ENCODE peak calls at places on chromosomes 3 and 15, in seven cellular contexts. One of them, this sample, is unnamed.
A peak's percentile ranks its signal among the peaks of the same experiment; 100 is the strongest.

GRCh38 chr3:71537211-71537611 is 46.3 kb downstream of the FOXP1 start:
- DNase-seq in ovary: peak; percentile 73
- DNase-seq in upper lobe of left lung: no peak
- DNase-seq in K562: no peak
- DNase-seq in tibial nerve: peak; percentile 50
- DNase-seq in stomach: no peak
- DNase-seq in sigmoid colon: no peak
- DNase-seq in this sample: no peak

GRCh38 chr15:25850154-25851111 is 12.7 kb downstream of the ATP10A start:
- DNase-seq in stomach: peak; percentile 52
- DNase-seq in K562: peak; percentile 56
- DNase-seq in tibial nerve: peak; percentile 49
- DNase-seq in ovary: peak; percentile 64
- DNase-seq in sigmoid colon: peak; percentile 91
- DNase-seq in upper lobe of left lung: peak; percentile 92
- DNase-seq in this sample: peak; percentile 96

GRCh38 chr3:79361748-79362378 is 405.9 kb downstream of the ROBO1 start:
- DNase-seq in tibial nerve: no peak
- DNase-seq in ovary: no peak
- DNase-seq in stomach: no peak
- DNase-seq in K562: peak; percentile 14
- DNase-seq in sigmoid colon: no peak
- DNase-seq in upper lobe of left lung: no peak
- DNase-seq in this sample: no peak

GRCh38 chr3:50430950-50431435 is 71.7 kb upstream of the TMEM115 start:
- DNase-seq in sigmoid colon: no peak
- DNase-seq in K562: no peak
- DNase-seq in tibial nerve: no peak
- DNase-seq in ovary: no peak
- DNase-seq in upper lobe of left lung: no peak
- DNase-seq in stomach: no peak
- DNase-seq in this sample: no peak

GRCh38 chr3:70277304-70277703 is 35.1 kb downstream of the MDFIC2 start:
- DNase-seq in ovary: no peak
- DNase-seq in stomach: no peak
- DNase-seq in K562: no peak
- DNase-seq in sigmoid colon: no peak
- DNase-seq in upper lobe of left lung: no peak
- DNase-seq in tibial nerve: no peak
- DNase-seq in this sample: no peak

GRCh38 chr3:55899887-55900286 is 412.8 kb upstream of the WNT5A start:
- DNase-seq in stomach: no peak
- DNase-seq in ovary: no peak
- DNase-seq in sigmoid colon: no peak
- DNase-seq in upper lobe of left lung: no peak
- DNase-seq in K562: peak; percentile 4
- DNase-seq in tibial nerve: no peak
- DNase-seq in this sample: peak; percentile 57

GRCh38 chr15:99441871-99442267 is 123.9 kb upstream of the MEF2A start:
- DNase-seq in stomach: peak; percentile 20
- DNase-seq in K562: no peak
- DNase-seq in upper lobe of left lung: no peak
- DNase-seq in sigmoid colon: peak; percentile 43
- DNase-seq in tibial nerve: peak; percentile 1
- DNase-seq in ovary: no peak
- DNase-seq in this sample: peak; percentile 90

GRCh38 chr15:79629687-79630086 is 197.6 kb downstream of the MINAR1 start:
- DNase-seq in upper lobe of left lung: no peak
- DNase-seq in K562: no peak
- DNase-seq in stomach: no peak
- DNase-seq in tibial nerve: no peak
- DNase-seq in ovary: no peak
- DNase-seq in sigmoid colon: no peak
- DNase-seq in this sample: peak; percentile 53

GRCh38 chr3:195352895-195353488 is 82.0 kb upstream of the XXYLT1 start:
- DNase-seq in K562: peak; percentile 61
- DNase-seq in sigmoid colon: no peak
- DNase-seq in stomach: no peak
- DNase-seq in ovary: no peak
- DNase-seq in upper lobe of left lung: no peak
- DNase-seq in tibial nerve: no peak
- DNase-seq in this sample: no peak

GRCh38 chr3:171813897-171814460 is 3.7 kb upstream of the PLD1 start:
- DNase-seq in sigmoid colon: peak; percentile 71
- DNase-seq in stomach: no peak
- DNase-seq in K562: peak; percentile 85
- DNase-seq in tibial nerve: peak; percentile 70
- DNase-seq in upper lobe of left lung: no peak
- DNase-seq in ovary: no peak
- DNase-seq in this sample: no peak

GRCh38 chr15:95132774-95133173 is 901.4 kb downstream of the MCTP2 start:
- DNase-seq in upper lobe of left lung: no peak
- DNase-seq in K562: no peak
- DNase-seq in tibial nerve: no peak
- DNase-seq in sigmoid colon: no peak
- DNase-seq in stomach: no peak
- DNase-seq in ovary: no peak
- DNase-seq in this sample: no peak

GRCh38 chr3:106049876-106050275 is 181.1 kb upstream of the CBLB start:
- DNase-seq in upper lobe of left lung: no peak
- DNase-seq in ovary: no peak
- DNase-seq in stomach: no peak
- DNase-seq in tibial nerve: no peak
- DNase-seq in K562: no peak
- DNase-seq in sigmoid colon: no peak
- DNase-seq in this sample: no peak

GRCh38 chr3:121998030-121998580 is 23.9 kb downstream of the ILDR1 start:
- DNase-seq in K562: no peak
- DNase-seq in ovary: no peak
- DNase-seq in stomach: no peak
- DNase-seq in sigmoid colon: no peak
- DNase-seq in upper lobe of left lung: no peak
- DNase-seq in tibial nerve: no peak
- DNase-seq in this sample: peak; percentile 50

GRCh38 chr3:195757827-195758226 is 37.0 kb downstream of the MUC20 start:
- DNase-seq in stomach: no peak
- DNase-seq in upper lobe of left lung: no peak
- DNase-seq in sigmoid colon: no peak
- DNase-seq in K562: no peak
- DNase-seq in tibial nerve: no peak
- DNase-seq in ovary: no peak
- DNase-seq in this sample: no peak

GRCh38 chr3:45084820-45085816 is 59.0 kb downstream of the CLEC3B start:
- DNase-seq in upper lobe of left lung: no peak
- DNase-seq in tibial nerve: no peak
- DNase-seq in K562: peak; percentile 68
- DNase-seq in ovary: no peak
- DNase-seq in sigmoid colon: no peak
- DNase-seq in stomach: no peak
- DNase-seq in this sample: no peak

GRCh38 chr3:134885877-134886621 is 91.0 kb downstream of the EPHB1 start:
- DNase-seq in upper lobe of left lung: no peak
- DNase-seq in K562: no peak
- DNase-seq in ovary: no peak
- DNase-seq in sigmoid colon: no peak
- DNase-seq in tibial nerve: no peak
- DNase-seq in stomach: no peak
- DNase-seq in this sample: no peak

GRCh38 chr3:58167431-58168351 is 43.1 kb downstream of the DNASE1L3 start:
- DNase-seq in K562: peak; percentile 75
- DNase-seq in tibial nerve: peak; percentile 50
- DNase-seq in sigmoid colon: peak; percentile 89
- DNase-seq in ovary: peak; percentile 79
- DNase-seq in upper lobe of left lung: peak; percentile 48
- DNase-seq in stomach: peak; percentile 62
- DNase-seq in this sample: no peak

GRCh38 chr15:99143655-99144610 is 39.1 kb downstream of the SYNM start:
- DNase-seq in ovary: peak; percentile 54
- DNase-seq in upper lobe of left lung: no peak
- DNase-seq in sigmoid colon: peak; percentile 94
- DNase-seq in stomach: peak; percentile 39
- DNase-seq in K562: no peak
- DNase-seq in tibial nerve: peak; percentile 68
- DNase-seq in this sample: no peak

GRCh38 chr3:122767690-122768372 is 25.8 kb downstream of the HSPBAP1 start:
- DNase-seq in K562: no peak
- DNase-seq in upper lobe of left lung: no peak
- DNase-seq in ovary: no peak
- DNase-seq in stomach: no peak
- DNase-seq in sigmoid colon: no peak
- DNase-seq in tibial nerve: no peak
- DNase-seq in this sample: no peak

GRCh38 chr3:112002458-112002971 is 3.8 kb downstream of the TAGLN3 start:
- DNase-seq in ovary: no peak
- DNase-seq in K562: peak; percentile 16
- DNase-seq in tibial nerve: no peak
- DNase-seq in upper lobe of left lung: no peak
- DNase-seq in stomach: no peak
- DNase-seq in sigmoid colon: no peak
- DNase-seq in this sample: peak; percentile 70

GRCh38 chr15:66004618-66005262 is 135.4 kb downstream of the RAB11A start:
- DNase-seq in stomach: no peak
- DNase-seq in tibial nerve: no peak
- DNase-seq in K562: peak; percentile 47
- DNase-seq in ovary: no peak
- DNase-seq in sigmoid colon: no peak
- DNase-seq in upper lobe of left lung: no peak
- DNase-seq in this sample: no peak

GRCh38 chr15:33234019-33234418 is 39.5 kb upstream of the FMN1 start:
- DNase-seq in sigmoid colon: no peak
- DNase-seq in tibial nerve: no peak
- DNase-seq in upper lobe of left lung: no peak
- DNase-seq in stomach: no peak
- DNase-seq in ovary: no peak
- DNase-seq in K562: peak; percentile 22
- DNase-seq in this sample: no peak

GRCh38 chr3:126607214-126607908 is 47.6 kb downstream of the TXNRD3 start:
- DNase-seq in K562: peak; percentile 59
- DNase-seq in upper lobe of left lung: no peak
- DNase-seq in tibial nerve: no peak
- DNase-seq in sigmoid colon: no peak
- DNase-seq in stomach: no peak
- DNase-seq in ovary: no peak
- DNase-seq in this sample: no peak

GRCh38 chr15:100880139-100880896 is 687 bp downstream of the ALDH1A3 start:
- DNase-seq in K562: no peak
- DNase-seq in tibial nerve: no peak
- DNase-seq in upper lobe of left lung: peak; percentile 83
- DNase-seq in sigmoid colon: no peak
- DNase-seq in ovary: no peak
- DNase-seq in stomach: no peak
- DNase-seq in this sample: no peak

GRCh38 chr3:194205675-194206133 is 69.8 kb downstream of the HES1 start:
- DNase-seq in sigmoid colon: peak; percentile 48
- DNase-seq in tibial nerve: no peak
- DNase-seq in upper lobe of left lung: no peak
- DNase-seq in K562: peak; percentile 66
- DNase-seq in ovary: no peak
- DNase-seq in stomach: no peak
- DNase-seq in this sample: no peak
- TF ChIP-seq EP300 in sigmoid colon: no peak
- TF ChIP-seq EP300 in tibial nerve: no peak
- TF ChIP-seq EP300 in upper lobe of left lung: no peak
- TF ChIP-seq EP300 in K562: peak; percentile 18
- TF ChIP-seq EP300 in ovary: no peak
- TF ChIP-seq EP300 in stomach: no peak
- TF ChIP-seq EP300 in this sample: no peak

DNA sequence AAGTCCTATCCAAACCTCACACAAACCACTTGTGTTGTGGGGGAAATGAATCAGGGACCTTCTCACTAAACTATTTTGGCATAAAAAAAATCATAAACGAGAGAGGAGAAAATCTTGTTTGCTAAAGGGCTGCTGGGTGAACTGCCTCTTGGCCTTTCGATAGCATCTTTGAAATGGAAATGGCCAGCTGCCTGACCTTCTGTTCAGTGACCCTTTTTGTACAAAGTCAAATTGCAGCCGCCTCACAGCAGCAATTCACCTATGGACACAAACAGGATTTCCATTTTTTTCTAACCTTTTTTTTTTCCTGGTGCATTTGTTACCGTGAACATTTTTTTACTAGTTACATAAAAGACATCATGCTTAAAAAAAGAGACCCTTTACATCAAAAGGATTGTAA is 89.0 kb upstream of the ONECUT1 start:
- DNase-seq in K562: no peak
- DNase-seq in upper lobe of left lung: no peak
- DNase-seq in tibial nerve: no peak
- DNase-seq in ovary: no peak
- DNase-seq in stomach: no peak
- DNase-seq in sigmoid colon: no peak
- DNase-seq in this sample: no peak
- H3K36me3 ChIP-seq in K562: no peaks in the 10 kb centered on the region
- H3K36me3 ChIP-seq in upper lobe of left lung: no peaks in the 10 kb centered on the region
- H3K36me3 ChIP-seq in tibial nerve: no peaks in the 10 kb centered on the region
- H3K36me3 ChIP-seq in ovary: no peaks in the 10 kb centered on the region
- H3K36me3 ChIP-seq in stomach: no peaks in the 10 kb centered on the region
- H3K36me3 ChIP-seq in sigmoid colon: no peaks in the 10 kb centered on the region
- H3K36me3 ChIP-seq in this sample: no peaks in the 10 kb centered on the region

DNA sequence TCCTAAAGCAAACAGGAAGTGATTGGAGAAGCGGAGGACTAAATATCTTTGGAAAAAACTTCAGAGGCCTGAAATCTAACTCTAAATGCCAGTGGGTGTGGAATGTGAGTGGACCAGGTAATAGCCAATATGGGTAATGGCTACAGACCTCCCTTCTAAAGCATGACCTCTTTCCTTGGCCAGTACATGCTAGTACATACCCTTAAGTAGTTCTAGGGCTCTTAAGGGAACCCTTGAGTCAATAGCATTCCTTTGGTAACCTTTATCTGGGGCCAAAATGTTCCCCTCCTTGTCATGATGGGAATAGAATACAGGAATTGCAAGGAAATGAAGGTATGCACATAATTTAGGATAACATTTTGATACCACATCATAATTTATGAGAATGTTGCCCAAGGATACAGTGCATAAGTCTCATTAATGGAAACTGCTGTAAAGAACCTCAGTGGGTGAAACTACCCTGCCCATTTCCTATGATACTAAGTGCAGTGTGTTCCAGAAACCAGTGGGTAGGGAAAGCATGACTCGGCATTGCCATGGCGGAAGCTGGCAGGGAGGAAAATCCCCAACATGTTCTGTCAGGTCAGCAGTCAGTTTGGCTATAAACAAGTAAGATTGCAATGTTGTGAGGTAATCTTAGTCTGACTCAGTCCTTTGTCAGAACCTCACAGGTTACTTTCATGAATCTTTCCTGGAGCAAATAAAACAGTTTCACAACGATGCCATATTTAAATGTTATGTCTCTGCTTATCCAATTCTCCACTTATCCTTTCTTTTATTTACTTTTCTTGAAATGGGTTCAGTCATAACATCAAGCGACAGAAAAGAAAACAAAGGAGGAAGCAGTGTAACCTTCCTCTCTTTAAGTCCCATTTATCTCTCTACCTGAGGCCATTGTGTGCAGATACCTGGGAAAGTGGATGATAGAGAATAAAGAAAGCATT is 23.5 kb upstream of the RAP2B start:
- DNase-seq in stomach: peak; percentile 70
- DNase-seq in K562: peak; percentile 17
- DNase-seq in ovary: no peak
- DNase-seq in sigmoid colon: peak; percentile 72
- DNase-seq in upper lobe of left lung: no peak
- DNase-seq in tibial nerve: peak; percentile 24
- DNase-seq in this sample: no peak
- TF ChIP-seq EP300 in stomach: no peak
- TF ChIP-seq EP300 in K562: peak; percentile 13
- TF ChIP-seq EP300 in ovary: no peak
- TF ChIP-seq EP300 in sigmoid colon: no peak
- TF ChIP-seq EP300 in upper lobe of left lung: peak; percentile 95
- TF ChIP-seq EP300 in tibial nerve: peak; percentile 78
- TF ChIP-seq EP300 in this sample: no peak

GRCh38 chr3:143024351-143024960 is 23.1 kb downstream of the U2SURP start:
- DNase-seq in sigmoid colon: no peak
- DNase-seq in ovary: no peak
- DNase-seq in stomach: no peak
- DNase-seq in tibial nerve: no peak
- DNase-seq in K562: no peak
- DNase-seq in upper lobe of left lung: no peak
- DNase-seq in this sample: no peak
- H3K36me3 ChIP-seq in sigmoid colon: peaks cover 54% of the 10 kb centered on the region
- H3K36me3 ChIP-seq in ovary: no peaks in the 10 kb centered on the region
- H3K36me3 ChIP-seq in stomach: peaks cover 97% of the 10 kb centered on the region
- H3K36me3 ChIP-seq in tibial nerve: no peaks in the 10 kb centered on the region
- H3K36me3 ChIP-seq in K562: peaks cover 99% of the 10 kb centered on the region
- H3K36me3 ChIP-seq in upper lobe of left lung: peaks cover 42% of the 10 kb centered on the region
- H3K36me3 ChIP-seq in this sample: peaks cover 59% of the 10 kb centered on the region

This sample was measured in esophagus muscularis mucosa.